ENCODE peak calls at places on chromosomes 16 and 17, in six cellular contexts. J, O, B, P, G and I are unnamed samples.

GRCh38 chr17:11035681-11036080 is 197.8 kb upstream of the PIRT start:
- DNase-seq in J (no peak), B (no peak), G (no peak), O (no peak), P (no peak), I (no peak)

GRCh38 chr16:81415757-81416156 is 28.9 kb upstream of the CMIP start:
- DNase-seq in O (no peak), J (no peak), P (no peak), B (no peak), G (no peak), I (no peak)

GRCh38 chr16:73056911-73057310 is 9.0 kb upstream of the ZFHX3 start:
- DNase-seq in J (no peak), B (no peak), O (peak), P (no peak), G (no peak), I (no peak)

GRCh38 chr17:39527220-39527813 is 66.0 kb downstream of the CDK12 start:
- DNase-seq in G (no peak), O (peak), B (no peak), J (peak), P (no peak), I (no peak)

GRCh38 chr16:11138769-11139623 is 117.0 kb downstream of the SOCS1 start:
- DNase-seq in P (no peak), J (no peak), B (no peak), O (peak), G (no peak), I (no peak)

GRCh38 chr16:77683845-77684526 is 38.3 kb upstream of the NUDT7 start:
- DNase-seq in J (no peak), O (no peak), P (no peak), G (no peak), B (no peak), I (no peak)

GRCh38 chr16:9739301-9739700 is 442.9 kb downstream of the GRIN2A start:
- DNase-seq in G (no peak), J (no peak), B (no peak), P (no peak), O (no peak), I (no peak)

GRCh38 chr17:81523139-81524062 is 4.8 kb upstream of the FSCN2 start:
- DNase-seq in G (no peak), P (no peak), O (peak), J (no peak), B (no peak), I (peak)

GRCh38 chr17:55742272-55743102 is 8.4 kb upstream of the PCTP start:
- DNase-seq in O (no peak), B (no peak), P (no peak), G (no peak), J (no peak), I (no peak)

GRCh38 chr16:3248596-3248995 is 7.8 kb downstream of the MEFV start:
- DNase-seq in P (no peak), J (no peak), O (no peak), G (no peak), B (no peak), I (no peak)

GRCh38 chr17:4827399-4827798 is 5.7 kb upstream of the MINK1 start:
- DNase-seq in P (no peak), J (no peak), B (no peak), G (no peak), O (no peak), I (no peak)

GRCh38 chr17:44137891-44138709 is 3.6 kb upstream of the HROB start:
- DNase-seq in B (peak), G (peak), P (no peak), J (peak), O (peak), I (peak)

GRCh38 chr16:10509534-10510025 is 70.8 kb downstream of the EMP2 start:
- DNase-seq in B (peak), J (peak), O (peak), P (no peak), G (peak), I (peak)

GRCh38 chr16:50457423-50457822 is 88.6 kb upstream of the BRD7 start:
- DNase-seq in P (no peak), J (no peak), O (no peak), B (no peak), G (no peak), I (no peak)

GRCh38 chr17:30716461-30717289 is 107.8 kb downstream of the CRLF3 start:
- DNase-seq in O (peak), G (no peak), J (no peak), B (no peak), P (no peak), I (peak)